ENCODE peak calls at places on chromosomes 6 and 20, in nine cellular contexts. Q is HepG2, T is GM12878, P is endothelial cell of umbilical vein, B is sigmoid colon, I is upper lobe of left lung, W is stomach, U is spleen, M is breast epithelium. V is an unnamed sample.

GRCh38 chr20:4451487-4451886 is 270.2 kb upstream of the PRND start:
- DNase-seq in Q (no peak), T (no peak), P (no peak), B (no peak), I (no peak), W (no peak), U (no peak), M (no peak), V (no peak)

GRCh38 chr6:39882567-39882953 is 51.7 kb downstream of the MOCS1 start:
- DNase-seq in Q (peak; percentile 58), T (no peak), P (peak; percentile 93), B (peak; percentile 66), I (no peak), W (no peak), U (no peak), M (no peak), V (no peak)

GRCh38 chr6:109117346-109118035 is 22.2 kb downstream of the CEP57L1 start:
- DNase-seq in Q (peak; percentile 10), T (peak; percentile 85), P (no peak), B (no peak), I (no peak), W (no peak), U (no peak), M (no peak), V (peak; percentile 25)

GRCh38 chr6:27553123-27553904 is 80.4 kb upstream of the ZNF184 start:
- DNase-seq in Q (peak; percentile 76), T (peak; percentile 82), P (peak; percentile 7), B (no peak), I (no peak), W (no peak), U (no peak), M (no peak), V (no peak)

GRCh38 chr6:26284537-26285142 is 80.4 kb upstream of the BTN3A2 start:
- DNase-seq in Q (no peak), T (peak; percentile 47), P (peak; percentile 72), B (peak; percentile 87), I (peak; percentile 83), W (peak; percentile 55), U (peak; percentile 92), M (peak; percentile 49), V (peak; percentile 69)

GRCh38 chr20:11716239-11716944 is 201.3 kb upstream of the BTBD3 start:
- DNase-seq in Q (peak; percentile 62), T (no peak), P (peak; percentile 36), B (no peak), I (no peak), W (no peak), U (no peak), M (no peak), V (no peak)

GRCh38 chr6:37868447-37868825 is 48.9 kb downstream of the ZFAND3 start:
- DNase-seq in Q (no peak), T (no peak), P (peak; percentile 39), B (no peak), I (no peak), W (no peak), U (no peak), M (no peak), V (no peak)

GRCh38 chr6:165987483-165988305 is 180.0 kb downstream of the TBXT start:
- DNase-seq in Q (no peak), T (no peak), P (no peak), B (peak; percentile 98), I (peak; percentile 86), W (peak; percentile 54), U (no peak), M (no peak), V (peak; percentile 71)

GRCh38 chr20:36399147-36399968 is 93.2 kb downstream of the DLGAP4 start:
- DNase-seq in Q (peak; percentile 88), T (no peak), P (peak; percentile 73), B (no peak), I (no peak), W (peak; percentile 33), U (no peak), M (no peak), V (peak; percentile 38)

DNA sequence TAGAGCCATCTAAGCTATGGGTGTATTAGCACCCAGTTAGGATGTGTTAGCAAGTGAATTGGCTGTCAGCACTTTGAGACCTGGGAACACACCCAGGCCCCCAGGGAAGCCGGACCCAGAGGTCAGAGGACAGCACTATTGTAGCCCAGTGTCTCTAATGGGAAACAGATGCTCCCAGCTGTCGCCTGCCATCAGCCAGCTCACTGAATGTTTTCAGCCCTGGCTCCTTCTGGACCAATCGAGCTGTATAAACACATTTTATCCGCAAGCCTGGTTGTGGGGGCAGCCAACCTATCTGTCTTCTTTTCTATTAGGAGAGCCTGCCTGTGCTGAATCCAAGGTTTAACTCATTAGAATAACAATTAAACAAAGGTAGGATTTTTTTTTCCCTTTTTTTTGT is 10.8 kb upstream of the TASP1 start:
- DNase-seq in Q (no peak), T (no peak), P (no peak), B (peak; percentile 76), I (no peak), W (no peak), U (no peak), M (no peak), V (peak; percentile 17)
- TF ChIP-seq POLR2A in Q (no peak), T (no peak), P (no peak), B (no peak), I (no peak), W (no peak), U (no peak), M (no peak), V (no peak)

GRCh38 chr20:10557685-10558084 is 116.1 kb downstream of the JAG1 start:
- DNase-seq in Q (no peak), T (no peak), P (no peak), B (no peak), I (no peak), W (no peak), U (no peak), M (no peak), V (no peak)

GRCh38 chr20:10559266-10559665 is 114.5 kb downstream of the JAG1 start:
- DNase-seq in Q (no peak), T (no peak), P (no peak), B (no peak), I (no peak), W (no peak), U (no peak), M (no peak), V (no peak)

GRCh38 chr20:10560681-10561080 is 113.1 kb downstream of the JAG1 start:
- DNase-seq in Q (no peak), T (no peak), P (no peak), B (no peak), I (no peak), W (no peak), U (no peak), M (no peak), V (no peak)

GRCh38 chr20:10556519-10557083 is 117.2 kb downstream of the JAG1 start:
- DNase-seq in Q (no peak), T (no peak), P (peak; percentile 28), B (no peak), I (no peak), W (no peak), U (no peak), M (no peak), V (no peak)

GRCh38 chr20:10558635-10559187 is 115.1 kb downstream of the JAG1 start:
- DNase-seq in Q (no peak), T (peak; percentile 84), P (no peak), B (no peak), I (no peak), W (no peak), U (no peak), M (no peak), V (no peak)
- TF ChIP-seq POLR2AphosphoS5 in Q (no peak), T (peak; percentile 62), P (no peak), B (no peak), I (no peak), W (no peak), U (no peak), M (no peak), V (no peak)

GRCh38 chr20:10634190-10634589 is 39.6 kb downstream of the JAG1 start:
- DNase-seq in Q (no peak), T (no peak), P (no peak), B (no peak), I (no peak), W (no peak), U (no peak), M (no peak), V (no peak)

GRCh38 chr20:10633708-10634107 is 40.1 kb downstream of the JAG1 start:
- DNase-seq in Q (no peak), T (no peak), P (no peak), B (no peak), I (no peak), W (no peak), U (no peak), M (no peak), V (no peak)

GRCh38 chr20:10636326-10636818 is 37.4 kb downstream of the JAG1 start:
- DNase-seq in Q (peak; percentile 35), T (no peak), P (peak; percentile 73), B (no peak), I (no peak), W (no peak), U (no peak), M (no peak), V (no peak)

GRCh38 chr20:10635476-10636208 is 38.2 kb downstream of the JAG1 start:
- DNase-seq in Q (no peak), T (no peak), P (no peak), B (no peak), I (no peak), W (no peak), U (no peak), M (no peak), V (no peak)

GRCh38 chr20:10634683-10635411 is 39.0 kb downstream of the JAG1 start:
- DNase-seq in Q (no peak), T (no peak), P (peak; percentile 79), B (no peak), I (no peak), W (no peak), U (no peak), M (no peak), V (no peak)
- H3K4me3 ChIP-seq in Q (no peak overlapping the region), T (no peak overlapping the region), P (no peak overlapping the region), B (no peak overlapping the region), I (no peak overlapping the region), W (no peak overlapping the region), U (no peak overlapping the region), M (no peak overlapping the region), V (no peak overlapping the region)

GRCh38 chr20:43583133-43583864 is 7.4 kb upstream of the IFT52 start:
- DNase-seq in Q (no peak), T (no peak), P (no peak), B (no peak), I (no peak), W (no peak), U (no peak), M (no peak), V (no peak)
- TF ChIP-seq POLR2A in Q (no peak), T (no peak), P (no peak), B (no peak), I (no peak), W (no peak), U (no peak), M (no peak), V (no peak)

DNA sequence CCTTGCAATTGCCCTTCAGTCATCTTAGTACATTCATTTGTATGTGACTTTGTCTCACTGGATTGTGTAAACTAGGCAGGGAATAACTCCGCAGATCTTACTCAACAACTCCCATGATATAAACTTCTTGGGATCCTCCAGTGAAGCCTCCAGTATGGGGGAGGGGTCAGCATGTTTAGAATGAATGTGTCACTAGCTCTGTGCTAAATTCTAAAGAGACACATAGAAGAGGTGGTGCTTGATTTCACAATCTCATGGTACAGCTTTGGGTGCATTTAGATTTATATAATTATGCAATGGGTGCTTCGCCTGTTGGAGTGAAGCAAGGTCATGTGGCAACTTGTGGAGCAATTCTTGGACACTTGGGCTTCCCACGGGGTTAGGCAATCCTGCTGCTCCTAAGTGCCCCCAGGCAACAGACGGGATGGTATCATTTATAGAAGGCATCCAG is 40.3 kb downstream of the SLC24A3 start:
- DNase-seq in Q (no peak), T (no peak), P (no peak), B (peak; percentile 81), I (no peak), W (no peak), U (no peak), M (no peak), V (peak; percentile 26)
- TF ChIP-seq POLR2AphosphoS5 in Q (no peak), T (no peak), P (no peak), B (no peak), I (peak; percentile 65), W (no peak), U (no peak), M (no peak), V (peak; percentile 40)

V was measured in transverse colon.